ENCODE peak calls at places on chromosomes 2 and 18, in nine cellular contexts. Q is tibial nerve, J is IMR-90, L is right lobe of liver, Y is esophagus squamous epithelium, P is HCT116, E is transverse colon, C is endothelial cell of umbilical vein, V is adrenal gland. X is an unnamed sample.

GRCh38 chr18:51235011-51235789 is 37.7 kb upstream of the MEX3C start:
- DNase-seq in Q (no peak), J (no peak), L (no peak), Y (no peak), P (no peak), E (no peak), C (no peak), V (no peak), X (no peak)

GRCh38 chr2:177273456-177273855 is 8.9 kb upstream of the NFE2L2 start:
- DNase-seq in Q (no peak), J (no peak), L (no peak), Y (no peak), P (no peak), E (no peak), C (no peak), V (no peak), X (no peak)

GRCh38 chr2:19623488-19623887 is 265.1 kb upstream of the OSR1 start:
- DNase-seq in Q (no peak), J (peak; percentile 60), L (no peak), Y (no peak), P (no peak), E (no peak), C (peak; percentile 20), V (no peak), X (no peak)

GRCh38 chr2:55134316-55134706 is 84.1 kb upstream of the RTN4 start:
- DNase-seq in Q (no peak), J (no peak), L (no peak), Y (no peak), P (no peak), E (no peak), C (no peak), V (no peak), X (no peak)

GRCh38 chr2:24969784-24970183 is 2.0 kb downstream of the DNAJC27 start:
- DNase-seq in Q (no peak), J (peak; percentile 51), L (no peak), Y (no peak), P (no peak), E (no peak), C (no peak), V (no peak), X (no peak)

GRCh38 chr2:237459741-237460174 is 27.3 kb upstream of the MLPH start:
- DNase-seq in Q (no peak), J (peak; percentile 82), L (no peak), Y (no peak), P (no peak), E (no peak), C (peak; percentile 51), V (no peak), X (no peak)

GRCh38 chr2:113890253-113891235 is 655 bp downstream of the ACTR3 start:
- DNase-seq in Q (peak; percentile 18), J (peak; percentile 80), L (peak; percentile 83), Y (peak; percentile 10), P (peak; percentile 41), E (peak; percentile 77), C (peak; percentile 78), V (peak; percentile 64), X (peak; percentile 91)

GRCh38 chr18:69752737-69753380 is 194.8 kb downstream of the CD226 start:
- DNase-seq in Q (no peak), J (no peak), L (no peak), Y (no peak), P (no peak), E (no peak), C (no peak), V (no peak), X (no peak)

GRCh38 chr18:47288741-47289140 is 37.3 kb upstream of the SKOR2 start:
- DNase-seq in Q (no peak), J (no peak), L (no peak), Y (no peak), P (no peak), E (no peak), C (no peak), V (no peak), X (no peak)

GRCh38 chr18:47285456-47285855 is 34.0 kb upstream of the SKOR2 start:
- DNase-seq in Q (no peak), J (no peak), L (no peak), Y (no peak), P (no peak), E (no peak), C (no peak), V (no peak), X (no peak)

GRCh38 chr18:47284691-47285370 is 33.4 kb upstream of the SKOR2 start:
- DNase-seq in Q (no peak), J (no peak), L (no peak), Y (no peak), P (no peak), E (no peak), C (no peak), V (no peak), X (no peak)

GRCh38 chr18:47286776-47287410 is 35.4 kb upstream of the SKOR2 start:
- DNase-seq in Q (no peak), J (no peak), L (no peak), Y (no peak), P (no peak), E (no peak), C (no peak), V (no peak), X (no peak)

DNA sequence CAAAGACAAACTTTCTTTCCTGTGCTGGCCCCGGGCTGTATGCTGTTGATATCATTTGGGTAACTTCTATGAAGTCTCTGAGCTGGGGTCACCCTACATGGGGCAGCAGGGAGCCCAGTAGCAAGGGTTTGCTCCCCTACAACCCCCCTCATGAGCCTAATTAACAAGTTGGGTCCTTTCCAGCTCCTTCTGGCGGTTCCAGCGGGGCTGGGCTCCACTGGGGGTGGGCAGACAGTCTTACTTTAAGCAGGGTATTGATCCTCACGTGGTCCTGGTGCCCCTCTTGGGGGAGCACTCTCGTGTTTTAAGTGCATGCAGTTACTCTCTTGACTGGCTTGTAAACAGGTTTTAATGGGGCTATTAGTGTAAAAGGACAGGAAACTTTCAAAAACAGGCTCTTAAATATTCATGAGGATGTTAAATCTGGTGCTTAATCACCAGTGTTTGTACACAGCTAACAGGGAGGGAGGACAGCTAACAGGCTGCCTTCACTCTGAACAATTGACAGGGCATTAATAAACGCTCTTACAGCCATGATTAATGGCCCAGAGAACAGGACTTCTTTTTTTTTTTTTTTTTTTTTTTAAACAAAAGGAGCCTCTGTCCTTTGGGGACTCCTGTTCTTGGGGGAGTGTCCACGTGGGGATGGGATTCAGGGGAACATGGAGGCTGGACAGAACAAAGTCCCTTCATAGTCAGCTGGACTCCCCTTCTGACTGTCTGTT is 36.6 kb upstream of the SKOR2 start:
- DNase-seq in Q (no peak), J (no peak), L (no peak), Y (no peak), P (no peak), E (no peak), C (no peak), V (no peak), X (no peak)
- H3K27me3 ChIP-seq in Q (no peaks in the 10 kb centered on the region), J (no peaks in the 10 kb centered on the region), L (no peaks in the 10 kb centered on the region), Y (no peaks in the 10 kb centered on the region), P (peaks cover 64% of the 10 kb centered on the region), E (peaks cover 14% of the 10 kb centered on the region), C (no peaks in the 10 kb centered on the region), V (peaks cover 1% of the 10 kb centered on the region), X (no peaks in the 10 kb centered on the region)

GRCh38 chr18:77992057-77992456 is 742.4 kb downstream of the GALR1 start:
- DNase-seq in Q (no peak), J (no peak), L (no peak), Y (no peak), P (no peak), E (no peak), C (no peak), V (no peak), X (no peak)

GRCh38 chr18:77990901-77991300 is 741.3 kb downstream of the GALR1 start:
- DNase-seq in Q (no peak), J (no peak), L (no peak), Y (no peak), P (no peak), E (no peak), C (no peak), V (no peak), X (no peak)

GRCh38 chr18:77990131-77990530 is 740.5 kb downstream of the GALR1 start:
- DNase-seq in Q (no peak), J (no peak), L (no peak), Y (no peak), P (no peak), E (no peak), C (no peak), V (no peak), X (no peak)

GRCh38 chr18:77993188-77993981 is 743.7 kb downstream of the GALR1 start:
- DNase-seq in Q (no peak), J (no peak), L (no peak), Y (no peak), P (no peak), E (no peak), C (no peak), V (no peak), X (no peak)

DNA sequence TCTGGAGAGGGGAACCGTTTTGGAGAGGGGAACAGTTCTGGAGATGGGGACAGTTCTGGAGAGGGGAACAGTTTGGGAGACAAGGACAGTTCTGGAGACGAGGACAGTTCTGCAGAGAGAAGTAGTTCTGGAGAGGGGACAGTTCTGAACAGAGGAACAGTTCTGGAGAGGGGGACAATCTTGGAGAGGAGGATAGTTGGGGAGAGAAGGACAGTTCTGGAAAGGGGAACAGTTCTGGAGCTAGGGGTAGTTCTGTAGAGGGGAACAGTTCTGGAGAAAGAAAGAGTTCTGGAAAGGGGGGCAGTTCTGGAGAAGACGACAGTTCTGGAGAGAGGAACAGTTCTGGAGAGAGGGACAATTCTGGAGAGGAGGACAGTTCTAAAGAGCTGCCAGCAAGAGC is 745.9 kb downstream of the GALR1 start:
- DNase-seq in Q (no peak), J (no peak), L (no peak), Y (no peak), P (no peak), E (no peak), C (no peak), V (no peak), X (no peak)
- H3K4me3 ChIP-seq in Q (no peak overlapping the region), J (no peak overlapping the region), L (no peak overlapping the region), Y (no peak overlapping the region), P (no peak overlapping the region), E (no peak overlapping the region), C (no peak overlapping the region), V (no peak overlapping the region), X (no peak overlapping the region)

GRCh38 chr18:35971661-35972196 is 750 bp upstream of the RMP24 start:
- DNase-seq in Q (no peak), J (no peak), L (no peak), Y (no peak), P (no peak), E (peak; percentile 14), C (no peak), V (no peak), X (no peak)

GRCh38 chr18:35973650-35974049 is 1.2 kb downstream of the RMP24 start:
- DNase-seq in Q (no peak), J (no peak), L (no peak), Y (no peak), P (no peak), E (no peak), C (no peak), V (no peak), X (no peak)

GRCh38 chr18:35974181-35974580 is 1.7 kb downstream of the RMP24 start:
- DNase-seq in Q (no peak), J (no peak), L (no peak), Y (no peak), P (no peak), E (no peak), C (no peak), V (no peak), X (no peak)

GRCh38 chr18:35969676-35970075 is 2.8 kb upstream of the RMP24 start:
- DNase-seq in Q (no peak), J (no peak), L (no peak), Y (no peak), P (no peak), E (no peak), C (no peak), V (no peak), X (no peak)

GRCh38 chr18:35972197-35973000 is at the start of gene RMP24:
- DNase-seq in Q (peak; percentile 92), J (peak; percentile 96), L (peak; percentile 97), Y (peak; percentile 64), P (peak; percentile 94), E (peak; percentile 96), C (peak; percentile 89), V (peak; percentile 93), X (peak; percentile 92)
- TF ChIP-seq POLR2A in Q (no peak), J (peak; percentile 82), L (peak; percentile 76), Y (peak; percentile 40), P (peak; percentile 63), E (peak; percentile 74), C (peak; percentile 78), V (peak; percentile 49), X (peak; percentile 65)

GRCh38 chr2:222811828-222812227 is 49.0 kb upstream of the ACSL3 start:
- DNase-seq in Q (no peak), J (no peak), L (no peak), Y (no peak), P (no peak), E (no peak), C (no peak), V (no peak), X (no peak)
- H3K27me3 ChIP-seq in Q (no peaks in the 10 kb centered on the region), J (no peaks in the 10 kb centered on the region), L (no peaks in the 10 kb centered on the region), Y (no peaks in the 10 kb centered on the region), P (no peaks in the 10 kb centered on the region), E (no peaks in the 10 kb centered on the region), C (peaks cover 2% of the 10 kb centered on the region), V (no peaks in the 10 kb centered on the region), X (no peaks in the 10 kb centered on the region)

X was measured in Peyer's patch.